ENCODE peak calls at places on chromosome 17, in four cellular contexts. One of them, this sample, is unnamed.

GRCh38 chr17:78082988-78083387 is 45.6 kb downstream of the TMC6 start:
- DNase-seq in NCI-H748 treated with DMSO at 0.1 percent for 48 hours: peak
- DNase-seq in RWPE1: peak
- DNase-seq in IMR-90: no peak
- DNase-seq in this sample: no peak

GRCh38 chr17:67629963-67630320 is 87.8 kb upstream of the NOL11 start:
- DNase-seq in RWPE1: peak
- DNase-seq in IMR-90: peak
- DNase-seq in NCI-H748 treated with DMSO at 0.1 percent for 48 hours: no peak
- DNase-seq in this sample: peak

GRCh38 chr17:41618341-41619161 is 5.8 kb downstream of the KRT17 start:
- DNase-seq in IMR-90: no peak
- DNase-seq in RWPE1: peak
- DNase-seq in NCI-H748 treated with DMSO at 0.1 percent for 48 hours: no peak
- DNase-seq in this sample: no peak

GRCh38 chr17:46738544-46738943 is 79.9 kb downstream of the WNT3 start:
- DNase-seq in RWPE1: no peak
- DNase-seq in IMR-90: peak
- DNase-seq in NCI-H748 treated with DMSO at 0.1 percent for 48 hours: no peak
- DNase-seq in this sample: no peak

GRCh38 chr17:58755269-58755576 is 431 bp upstream of the PPM1E start:
- DNase-seq in IMR-90: no peak
- DNase-seq in RWPE1: no peak
- DNase-seq in NCI-H748 treated with DMSO at 0.1 percent for 48 hours: no peak
- DNase-seq in this sample: no peak

GRCh38 chr17:601462-602303 is 113.0 kb downstream of the VPS53 start:
- DNase-seq in IMR-90: peak
- DNase-seq in NCI-H748 treated with DMSO at 0.1 percent for 48 hours: no peak
- DNase-seq in RWPE1: no peak
- DNase-seq in this sample: no peak

GRCh38 chr17:57849163-57849873 is 526 bp downstream of the MRPS23 start:
- DNase-seq in IMR-90: no peak
- DNase-seq in RWPE1: no peak
- DNase-seq in NCI-H748 treated with DMSO at 0.1 percent for 48 hours: no peak
- DNase-seq in this sample: no peak

GRCh38 chr17:28975634-28976033 is 24.3 kb upstream of the PHF12 start:
- DNase-seq in RWPE1: no peak
- DNase-seq in NCI-H748 treated with DMSO at 0.1 percent for 48 hours: no peak
- DNase-seq in IMR-90: no peak
- DNase-seq in this sample: no peak

GRCh38 chr17:58577696-58578095 is 63.3 kb upstream of the MTMR4 start:
- DNase-seq in NCI-H748 treated with DMSO at 0.1 percent for 48 hours: peak
- DNase-seq in IMR-90: peak
- DNase-seq in RWPE1: peak
- DNase-seq in this sample: peak

GRCh38 chr17:59791603-59792457 is 84.4 kb downstream of the VMP1 start:
- DNase-seq in IMR-90: peak
- DNase-seq in RWPE1: no peak
- DNase-seq in NCI-H748 treated with DMSO at 0.1 percent for 48 hours: no peak
- DNase-seq in this sample: no peak

This sample was measured in neural progenitor cell.